ENCODE peak calls at places on chromosomes 2 and 18, in eight cellular contexts. O is H9, Q is hepatocyte, Y is MM.1S, N is astrocyte, D is HepG2, U is mesendoderm, F is GM23338. V is an unnamed sample.
A peak's percentile ranks its signal among the peaks of the same experiment; 100 is the strongest.

GRCh38 chr2:215138466-215138865 is at the start of gene ABCA12:
- DNase-seq in O (no peak), D (no peak), F (no peak), Y (no peak), N (no peak), Q (no peak), U (no peak), V (peak; percentile 38)

GRCh38 chr2:131085646-131086045 is 7.6 kb downstream of the FAM168B start:
- DNase-seq in F (no peak), O (no peak), N (peak; percentile 62), Q (no peak), U (no peak), Y (no peak), D (no peak), V (no peak)

GRCh38 chr2:224948859-224949258 is 93.4 kb downstream of the DOCK10 start:
- DNase-seq in F (no peak), Y (no peak), U (no peak), D (no peak), Q (no peak), O (no peak), N (peak; percentile 39), V (no peak)

GRCh38 chr18:8744656-8745055 is 39.3 kb downstream of the MTCL1 start:
- DNase-seq in U (no peak), D (no peak), O (no peak), Q (no peak), F (no peak), Y (no peak), N (no peak), V (no peak)

GRCh38 chr18:9475643-9476580 is 599 bp downstream of the RALBP1 start:
- DNase-seq in F (peak; percentile 20), D (no peak), Y (peak; percentile 45), O (no peak), N (peak; percentile 20), U (peak; percentile 20), Q (peak; percentile 11), V (no peak)

GRCh38 chr2:182642328-182642727 is 73.7 kb upstream of the DNAJC10 start:
- DNase-seq in D (peak; percentile 11), N (peak; percentile 23), O (peak; percentile 71), F (peak; percentile 54), U (peak; percentile 84), Y (peak; percentile 21), Q (peak; percentile 59), V (no peak)

GRCh38 chr2:237092920-237093781 is 7.5 kb downstream of the COPS8 start:
- DNase-seq in Q (peak; percentile 76), F (peak; percentile 23), N (peak; percentile 42), O (no peak), Y (no peak), U (no peak), D (no peak), V (no peak)

GRCh38 chr2:191158751-191159150 is 8.0 kb upstream of the STAT4 start:
- DNase-seq in D (no peak), Y (no peak), U (no peak), O (no peak), Q (no peak), N (no peak), F (no peak), V (no peak)

GRCh38 chr18:23137093-23137640 is 1.9 kb downstream of the CABLES1 start:
- DNase-seq in O (peak; percentile 44), D (no peak), U (peak; percentile 66), N (peak; percentile 28), Q (no peak), F (peak; percentile 54), Y (peak; percentile 38), V (no peak)

GRCh38 chr2:238974510-238975166 is 126.8 kb downstream of the TWIST2 start:
- DNase-seq in U (peak; percentile 66), O (peak; percentile 73), Y (no peak), F (peak; percentile 49), D (no peak), Q (no peak), N (peak; percentile 91), V (peak; percentile 21)

GRCh38 chr2:48736251-48736650 is 19.3 kb downstream of the LHCGR start:
- DNase-seq in Y (no peak), O (no peak), F (no peak), Q (no peak), D (no peak), N (no peak), U (no peak), V (no peak)

GRCh38 chr18:34938102-34938501 is 103.1 kb upstream of the MAPRE2 start:
- DNase-seq in D (no peak), O (no peak), Q (no peak), U (no peak), N (no peak), F (no peak), Y (no peak), V (no peak)

GRCh38 chr18:4004176-4004829 is 450.8 kb downstream of the DLGAP1 start:
- DNase-seq in D (no peak), Q (no peak), F (no peak), O (no peak), U (no peak), Y (no peak), N (peak; percentile 47), V (no peak)

GRCh38 chr2:86052676-86053075 is 53.0 kb downstream of the POLR1A start:
- DNase-seq in O (peak; percentile 15), Y (no peak), F (no peak), Q (no peak), D (no peak), U (no peak), N (no peak), V (no peak)

GRCh38 chr2:172545408-172546075 is 10.3 kb upstream of the PDK1 start:
- DNase-seq in O (no peak), D (no peak), Q (no peak), F (no peak), U (peak; percentile 21), N (no peak), Y (no peak), V (no peak)

GRCh38 chr18:58827886-58828285 is 36.8 kb upstream of the ZNF532 start:
- DNase-seq in Y (no peak), U (no peak), O (no peak), F (no peak), D (no peak), Q (no peak), N (no peak), V (no peak)
- H3K4me2 ChIP-seq in Y (no peak overlapping the region), U (no peak overlapping the region), O (no peak overlapping the region), F (no peak overlapping the region), D (no peak overlapping the region), Q (no peak overlapping the region), N (no peak overlapping the region), V (no peak overlapping the region)

DNA sequence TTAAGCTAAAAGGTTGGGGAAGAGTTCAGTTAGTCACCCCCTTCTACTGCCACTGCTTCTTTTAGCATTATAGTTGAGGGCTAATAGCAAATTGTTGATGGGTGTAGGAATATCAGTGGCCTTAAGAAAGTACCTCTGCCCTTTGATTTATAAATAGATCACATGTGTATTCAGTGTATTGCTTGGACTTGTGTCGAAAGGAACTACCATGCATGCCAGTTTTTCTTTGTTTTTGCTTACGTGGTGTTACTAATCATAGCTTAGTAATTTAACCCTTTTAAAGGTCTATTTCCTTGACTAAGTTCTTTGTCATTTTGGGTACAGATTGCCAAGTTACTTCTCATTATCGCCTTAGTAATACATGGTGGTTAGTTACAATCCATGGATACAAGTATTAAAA is 85.6 kb downstream of the MIB1 start:
- DNase-seq in Q (no peak), F (no peak), D (no peak), O (no peak), U (no peak), Y (peak; percentile 73), N (peak; percentile 88), V (peak; percentile 36)
- H3K4me2 ChIP-seq in Q (no peak overlapping the region), F (no peak overlapping the region), D (no peak overlapping the region), O (no peak overlapping the region), U (no peak overlapping the region), Y (peak overlapping the region; percentile 66), N (peak overlapping the region; percentile 63), V (peak overlapping the region; percentile 69)

GRCh38 chr2:24410976-24411375 is 50.6 kb upstream of the ITSN2 start:
- DNase-seq in Q (no peak), F (no peak), D (no peak), N (no peak), O (no peak), Y (no peak), U (no peak), V (no peak)
- H3K4me2 ChIP-seq in Q (no peak overlapping the region), F (no peak overlapping the region), D (no peak overlapping the region), N (no peak overlapping the region), O (no peak overlapping the region), Y (no peak overlapping the region), U (no peak overlapping the region), V (no peak overlapping the region)

GRCh38 chr2:545228-545627 is 132.0 kb downstream of the TMEM18 start:
- DNase-seq in F (no peak), D (no peak), N (no peak), Y (no peak), Q (no peak), U (no peak), O (no peak), V (no peak)
- H3K4me2 ChIP-seq in F (no peak overlapping the region), D (no peak overlapping the region), N (no peak overlapping the region), Y (no peak overlapping the region), Q (no peak overlapping the region), U (no peak overlapping the region), O (no peak overlapping the region), V (no peak overlapping the region)

GRCh38 chr2:233556756-233557736 is 9.5 kb downstream of the USP40 start:
- DNase-seq in F (peak; percentile 24), N (peak; percentile 77), Q (peak; percentile 9), D (no peak), O (no peak), U (no peak), Y (peak; percentile 30), V (peak; percentile 77)
- H3K4me2 ChIP-seq in F (no peak overlapping the region), N (peak overlapping the region; percentile 47), Q (no peak overlapping the region), D (no peak overlapping the region), O (no peak overlapping the region), U (no peak overlapping the region), Y (peak overlapping the region; percentile 45), V (peak overlapping the region; percentile 88)

GRCh38 chr2:112835553-112836535 is 735 bp downstream of the IL1B start:
- DNase-seq in F (no peak), Y (no peak), N (no peak), D (no peak), O (no peak), Q (no peak), U (no peak), V (no peak)

GRCh38 chr2:112833532-112833931 is 3.0 kb downstream of the IL1B start:
- DNase-seq in N (no peak), Q (no peak), D (no peak), U (no peak), F (no peak), Y (no peak), O (no peak), V (no peak)

GRCh38 chr2:112834379-112835014 is 2.1 kb downstream of the IL1B start:
- DNase-seq in N (no peak), D (peak; percentile 36), Q (peak; percentile 72), F (no peak), Y (no peak), O (no peak), U (no peak), V (no peak)

GRCh38 chr2:112839407-112840067 is 3.0 kb upstream of the IL1B start:
- DNase-seq in D (no peak), Q (no peak), O (no peak), Y (no peak), N (no peak), F (no peak), U (no peak), V (no peak)

GRCh38 chr2:112836695-112837117 is at the start of gene IL1B:
- DNase-seq in F (no peak), N (peak; percentile 77), Q (peak; percentile 40), U (no peak), D (no peak), O (no peak), Y (no peak), V (no peak)
- H3K4me2 ChIP-seq in F (no peak within 1 kb of the TSS), N (peak within 1 kb of the TSS; percentile 37), Q (peak within 1 kb of the TSS; percentile 33), U (no peak within 1 kb of the TSS), D (no peak within 1 kb of the TSS), O (no peak within 1 kb of the TSS), Y (no peak within 1 kb of the TSS), V (peak within 1 kb of the TSS; percentile 84)

V was measured in keratinocyte.